ENCODE peak calls at places on chromosomes 12 and 14, in ten cellular contexts. M is NCI-H774; R is GM10248; L is NCI-H345; Z is fibroblast of lung; A is stimulated activated CD8-positive, alpha-beta memory T cell treated with anti-CD3 and anti-CD28 coated beads, Interleukin-15, amount 100 ng/mL, for 24 hours; D is heart right ventricle; U is frontal cortex; N is SW480; Y is stimulated activated CD4-positive, alpha-beta T cell treated with anti-CD3 and anti-CD28 coated beads, Interleukin-4, amount 100 ng/mL, for 4 hours. P is an unnamed sample.

GRCh38 chr14:21711360-21711961 is 37.8 kb upstream of the OR4E1 start:
- DNase-seq in M (no peak), R (peak; percentile 52), L (peak; percentile 43), Z (peak; percentile 18), A (no peak), D (no peak), U (no peak), N (peak; percentile 18), Y (no peak), P (no peak)

GRCh38 chr12:6996040-6996441 is 22.2 kb downstream of the LPCAT3 start:
- DNase-seq in M (no peak), R (no peak), L (no peak), Z (peak; percentile 60), A (no peak), D (no peak), U (no peak), N (peak; percentile 65), Y (no peak), P (no peak)

GRCh38 chr14:46322076-46322475 is 329.5 kb downstream of the RPL10L start:
- DNase-seq in M (no peak), R (no peak), L (no peak), Z (no peak), A (no peak), D (no peak), U (no peak), N (no peak), Y (no peak), P (no peak)

GRCh38 chr12:121596526-121596925 is 15.7 kb upstream of the KDM2B start:
- DNase-seq in M (no peak), R (no peak), L (no peak), Z (no peak), A (no peak), D (no peak), U (no peak), N (no peak), Y (no peak), P (no peak)

GRCh38 chr14:89201645-89202044 is 215.4 kb downstream of the FOXN3 start:
- DNase-seq in M (no peak), R (no peak), L (no peak), Z (no peak), A (no peak), D (no peak), U (no peak), N (no peak), Y (no peak), P (no peak)

GRCh38 chr14:19993438-19993837 is 8.5 kb upstream of the OR4Q2 start:
- DNase-seq in M (no peak), R (no peak), L (no peak), Z (no peak), A (no peak), D (no peak), U (no peak), N (no peak), Y (no peak), P (no peak)

GRCh38 chr12:94427520-94428381 is 31.9 kb downstream of the CEP83 start:
- DNase-seq in M (no peak), R (no peak), L (peak; percentile 56), Z (peak; percentile 89), A (no peak), D (peak; percentile 48), U (no peak), N (no peak), Y (no peak), P (no peak)

GRCh38 chr14:100955201-100955600 is 51.7 kb upstream of the RTL1 start:
- DNase-seq in M (no peak), R (no peak), L (no peak), Z (peak; percentile 80), A (no peak), D (no peak), U (no peak), N (no peak), Y (no peak), P (no peak)

GRCh38 chr14:104676694-104677505 is 12.5 kb upstream of the INF2 start:
- DNase-seq in M (no peak), R (peak; percentile 77), L (no peak), Z (no peak), A (no peak), D (no peak), U (no peak), N (no peak), Y (peak; percentile 66), P (peak; percentile 46)

GRCh38 chr12:92457458-92458195 is 245.2 kb upstream of the PLEKHG7 start:
- DNase-seq in M (no peak), R (no peak), L (no peak), Z (no peak), A (no peak), D (no peak), U (no peak), N (peak; percentile 73), Y (no peak), P (no peak)

GRCh38 chr12:26126340-26127284 is 1.8 kb upstream of the BHLHE41 start:
- DNase-seq in M (peak; percentile 89), R (peak; percentile 61), L (peak; percentile 13), Z (peak; percentile 88), A (no peak), D (peak; percentile 87), U (peak; percentile 84), N (peak; percentile 93), Y (peak; percentile 28), P (peak; percentile 3)